ENCODE peak calls at places on chromosomes 12 and 14, in seven cellular contexts. A is cardiac muscle cell; Q is MM.1S; I is CD8-positive, alpha-beta T cell; Y is coronary artery; L is suprapubic skin; X is AG04450. K is an unnamed sample.

GRCh38 chr12:109743076-109743910 is 29.7 kb downstream of the FAM222A start:
- DNase-seq in A (no peak), L (peak; percentile 47), X (no peak), I (no peak), Y (no peak), Q (no peak), K (no peak)

GRCh38 chr12:3600039-3600720 is 109.2 kb downstream of the PRMT8 start:
- DNase-seq in L (no peak), X (no peak), A (no peak), I (no peak), Q (no peak), Y (no peak), K (no peak)

GRCh38 chr14:21880918-21881317 is 207.3 kb upstream of the OR4E1 start:
- DNase-seq in I (no peak), Y (no peak), Q (no peak), L (no peak), X (no peak), A (no peak), K (no peak)

GRCh38 chr12:48946206-48946605 is 11.1 kb downstream of the ARF3 start:
- DNase-seq in A (peak; percentile 27), Q (no peak), I (no peak), Y (no peak), L (no peak), X (peak; percentile 45), K (no peak)

GRCh38 chr12:48002179-48002601 is 2.1 kb downstream of the COL2A1 start:
- DNase-seq in Q (no peak), Y (no peak), X (no peak), I (no peak), L (peak; percentile 53), A (no peak), K (no peak)

GRCh38 chr14:88802596-88802995 is 9.8 kb upstream of the EML5 start:
- DNase-seq in A (no peak), L (no peak), X (no peak), Y (no peak), I (no peak), Q (no peak), K (no peak)

GRCh38 chr14:100297320-100298300 is 8.6 kb downstream of the SLC25A29 start:
- DNase-seq in Q (no peak), I (no peak), A (peak; percentile 84), X (peak; percentile 67), L (peak; percentile 86), Y (no peak), K (peak; percentile 50)

GRCh38 chr12:90331262-90331661 is 622.6 kb upstream of the ATP2B1 start:
- DNase-seq in Y (no peak), X (no peak), Q (no peak), L (no peak), I (no peak), A (peak; percentile 22), K (no peak)

GRCh38 chr14:72747652-72748051 is 146.2 kb downstream of the DPF3 start:
- DNase-seq in Y (no peak), X (no peak), L (no peak), I (no peak), A (no peak), Q (no peak), K (no peak)

GRCh38 chr12:96416033-96416790 is 16.0 kb upstream of the CDK17 start:
- DNase-seq in Y (no peak), L (no peak), I (no peak), A (peak; percentile 88), X (peak; percentile 60), Q (no peak), K (no peak)

GRCh38 chr14:68807148-68807600 is 14.3 kb upstream of the ZFP36L1 start:
- DNase-seq in Q (no peak), I (no peak), X (peak; percentile 95), A (peak; percentile 91), Y (peak; percentile 80), L (no peak), K (no peak)

GRCh38 chr14:22411398-22411797 is 177.6 kb downstream of the DAD1 start:
- DNase-seq in I (no peak), Q (no peak), X (no peak), L (no peak), Y (no peak), A (no peak), K (no peak)

GRCh38 chr14:50821471-50822464 is 9.2 kb downstream of the NIN start:
- DNase-seq in L (no peak), I (peak; percentile 64), A (no peak), Y (no peak), X (no peak), Q (no peak), K (no peak)

GRCh38 chr12:18752280-18752920 is 14.5 kb downstream of the CAPZA3 start:
- DNase-seq in L (no peak), Q (no peak), I (no peak), X (peak; percentile 64), A (peak; percentile 96), Y (no peak), K (no peak)

GRCh38 chr12:113097716-113098427 is 37.7 kb downstream of the RASAL1 start:
- DNase-seq in Q (no peak), L (no peak), A (peak; percentile 43), I (no peak), Y (no peak), X (no peak), K (no peak)

GRCh38 chr14:95225251-95225887 is 68.0 kb upstream of the DICER1 start:
- DNase-seq in I (no peak), Q (no peak), A (no peak), X (no peak), L (no peak), Y (no peak), K (no peak)

GRCh38 chr14:72619071-72619710 is 274.7 kb downstream of the DPF3 start:
- DNase-seq in Y (peak; percentile 58), A (no peak), Q (no peak), I (peak; percentile 7), X (no peak), L (no peak), K (no peak)

GRCh38 chr12:131133015-131133905 is 179.6 kb downstream of the ADGRD1 start:
- DNase-seq in Q (no peak), L (peak; percentile 62), I (no peak), X (no peak), Y (peak; percentile 72), A (peak; percentile 15), K (no peak)

GRCh38 chr12:95574799-95575452 is 23.6 kb upstream of the USP44 start:
- DNase-seq in Y (no peak), I (no peak), L (no peak), Q (no peak), A (peak; percentile 62), X (no peak), K (no peak)

GRCh38 chr12:124466200-124467128 is 100.9 kb downstream of the NCOR2 start:
- DNase-seq in A (peak; percentile 91), Y (no peak), X (no peak), Q (no peak), L (peak; percentile 71), I (peak; percentile 88), K (no peak)

GRCh38 chr14:76997257-76997970 is 31.1 kb downstream of the IRF2BPL start:
- DNase-seq in Q (no peak), Y (no peak), L (no peak), A (peak; percentile 21), X (no peak), I (no peak), K (no peak)

GRCh38 chr14:77002889-77003288 is 25.6 kb downstream of the IRF2BPL start:
- DNase-seq in Q (no peak), I (no peak), Y (no peak), X (no peak), L (no peak), A (no peak), K (no peak)

GRCh38 chr14:77002335-77002734 is 26.2 kb downstream of the IRF2BPL start:
- DNase-seq in Q (no peak), X (no peak), I (no peak), L (no peak), A (no peak), Y (no peak), K (no peak)

GRCh38 chr14:76998777-76999366 is 29.6 kb downstream of the IRF2BPL start:
- DNase-seq in X (no peak), A (no peak), Q (no peak), L (no peak), I (no peak), Y (no peak), K (no peak)

DNA sequence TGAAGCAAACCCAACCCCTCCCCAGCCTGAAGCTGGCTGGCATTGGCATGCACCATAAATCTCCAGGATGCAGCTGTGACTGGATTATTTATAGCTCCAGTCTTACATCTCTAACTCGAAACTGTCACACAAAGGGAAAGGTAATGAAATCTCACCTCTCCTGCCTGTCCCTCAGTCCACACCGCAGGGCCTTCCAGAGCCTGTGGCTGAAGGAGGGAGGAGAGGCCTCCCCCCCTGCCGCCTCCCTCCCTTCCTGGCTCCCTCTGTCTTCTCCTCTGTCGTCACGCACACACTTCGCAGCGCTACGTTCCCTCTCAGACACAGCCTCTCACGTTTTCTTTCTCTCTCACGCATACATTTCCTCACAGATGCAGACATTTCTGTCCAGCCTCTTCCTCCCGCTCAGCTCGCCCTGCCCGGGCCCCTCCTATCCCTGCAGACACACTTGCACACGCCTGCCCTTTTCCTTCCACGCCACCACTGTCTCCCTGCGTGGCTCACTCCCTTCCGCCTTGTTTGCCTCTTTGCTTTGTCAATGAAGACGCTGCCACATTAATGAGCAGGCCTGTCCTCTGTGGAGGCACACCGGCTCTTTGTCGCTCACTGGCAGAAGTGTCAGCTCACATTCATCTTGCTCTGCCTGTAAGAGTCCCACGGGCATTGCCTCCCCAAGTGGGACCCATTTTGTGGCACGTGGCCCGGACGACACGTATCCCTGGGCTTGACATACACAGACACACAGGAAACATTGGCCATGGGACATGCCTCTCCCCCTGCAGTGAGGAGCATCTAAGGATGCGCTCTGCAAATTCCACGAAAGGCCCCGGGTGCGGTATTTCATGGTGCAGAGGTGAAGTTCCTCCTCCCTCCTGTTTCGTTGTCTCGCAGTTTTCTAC is 27.9 kb downstream of the IRF2BPL start:
- DNase-seq in X (no peak), Q (peak; percentile 77), L (no peak), Y (no peak), A (peak; percentile 64), I (no peak), K (no peak)
- H3K4me3 ChIP-seq in X (no peak overlapping the region), Q (peak overlapping the region; percentile 45), L (peak overlapping the region; percentile 29), Y (peak overlapping the region; percentile 44), A (no peak overlapping the region), I (no peak overlapping the region), K (peak overlapping the region; percentile 54)

DNA sequence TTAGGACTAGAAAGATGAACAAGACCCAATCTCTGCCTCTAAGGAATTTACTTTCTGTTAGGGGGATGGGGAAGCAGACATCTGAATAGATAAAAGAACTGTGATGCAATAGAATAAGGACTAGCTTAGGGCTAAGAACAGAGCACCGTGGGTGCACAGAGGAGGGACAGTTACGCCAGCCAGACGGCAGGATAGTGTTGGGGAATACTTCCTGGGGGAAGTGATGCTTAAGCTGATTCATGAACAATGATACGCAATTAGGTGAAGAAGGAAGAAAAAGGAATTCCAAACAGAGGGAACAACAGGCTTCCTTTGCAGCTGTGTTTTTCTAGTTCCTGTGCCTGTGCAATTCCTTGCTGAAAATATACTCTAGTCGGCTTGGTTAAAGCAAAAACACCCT is 501.1 kb downstream of the APAF1 start:
- DNase-seq in I (no peak), X (no peak), L (no peak), A (peak; percentile 62), Y (no peak), Q (no peak), K (no peak)
- H3K27ac ChIP-seq in I (no peak overlapping the region), X (no peak overlapping the region), L (no peak overlapping the region), A (no peak overlapping the region), Y (no peak overlapping the region), Q (no peak overlapping the region), K (no peak overlapping the region)

GRCh38 chr14:65476942-65477318 is 64.4 kb downstream of the FUT8 start:
- DNase-seq in Y (no peak), X (no peak), Q (no peak), A (no peak), L (no peak), I (no peak), K (no peak)
- H3K4me3 ChIP-seq in Y (no peak overlapping the region), X (no peak overlapping the region), Q (no peak overlapping the region), A (no peak overlapping the region), L (no peak overlapping the region), I (no peak overlapping the region), K (no peak overlapping the region)

GRCh38 chr12:104741497-104742367 is 216.4 kb downstream of the SLC41A2 start:
- DNase-seq in I (no peak), L (no peak), Y (no peak), A (peak; percentile 12), X (no peak), Q (no peak), K (no peak)
- H3K27ac ChIP-seq in I (no peak overlapping the region), L (no peak overlapping the region), Y (no peak overlapping the region), A (no peak overlapping the region), X (no peak overlapping the region), Q (no peak overlapping the region), K (peak overlapping the region; percentile 67)

K was measured in thoracic aorta.